ENCODE peak calls at places on chromosomes 6 and 20, in four cellular contexts. G is progenitor cell of endocrine pancreas, L is foreskin fibroblast, Z is MCF 10A. O is an unnamed sample.

GRCh38 chr6:74735304-74735703 is 470.5 kb downstream of the COL12A1 start:
- DNase-seq in L (peak), G (no peak), Z (peak), O (no peak)

GRCh38 chr6:128208851-128209580 is 308.2 kb upstream of the THEMIS start:
- DNase-seq in Z (peak), G (no peak), L (peak), O (no peak)

GRCh38 chr6:160992323-160993314 is 1.1 kb downstream of the MAP3K4 start:
- DNase-seq in Z (peak), L (peak), G (no peak), O (no peak)

GRCh38 chr20:36802326-36803223 is 29.0 kb upstream of the DSN1 start:
- DNase-seq in Z (peak), G (no peak), L (peak), O (no peak)

GRCh38 chr20:10476319-10476724 is 41.2 kb downstream of the SLX4IP start:
- DNase-seq in G (no peak), Z (no peak), L (peak), O (no peak)

GRCh38 chr6:146341498-146342230 is 202.0 kb upstream of the RAB32 start:
- DNase-seq in Z (no peak), G (no peak), L (no peak), O (no peak)

GRCh38 chr6:130776287-130776925 is 50.8 kb upstream of the SMLR1 start:
- DNase-seq in Z (no peak), G (no peak), L (no peak), O (no peak)

GRCh38 chr6:142868917-142869316 is 76.1 kb downstream of the HIVEP2 start:
- DNase-seq in L (no peak), G (no peak), Z (no peak), O (no peak)

GRCh38 chr6:167116109-167116837 is 6.6 kb upstream of the CCR6 start:
- DNase-seq in G (no peak), Z (peak), L (no peak), O (no peak)

GRCh38 chr6:36327226-36328009 is 9.3 kb downstream of the BNIP5 start:
- DNase-seq in Z (no peak), G (no peak), L (no peak), O (no peak)

GRCh38 chr6:64694356-64694755 is 1012.7 kb downstream of the EYS start:
- DNase-seq in Z (no peak), L (no peak), G (no peak), O (no peak)

GRCh38 chr6:56699066-56699654 is 56.5 kb upstream of the DST start:
- DNase-seq in G (no peak), Z (peak), L (peak), O (no peak)

GRCh38 chr20:12936020-12936419 is 72.8 kb upstream of the SPTLC3 start:
- DNase-seq in L (no peak), G (no peak), Z (no peak), O (no peak)

GRCh38 chr6:6643398-6643797 is 54.9 kb downstream of the LY86 start:
- DNase-seq in Z (no peak), G (no peak), L (no peak), O (no peak)

GRCh38 chr6:29510202-29510601 is 22.4 kb upstream of the MAS1L start:
- DNase-seq in G (no peak), Z (no peak), L (no peak), O (no peak)

GRCh38 chr20:10524643-10525042 is 89.5 kb downstream of the SLX4IP start:
- DNase-seq in Z (peak), L (peak), G (no peak), O (no peak)

GRCh38 chr20:1415667-1416468 is 23.0 kb upstream of the FKBP1A start:
- DNase-seq in Z (peak), G (no peak), L (peak), O (no peak)

GRCh38 chr6:33192671-33193602 is 670 bp upstream of the COL11A2 start:
- DNase-seq in L (peak), G (no peak), Z (no peak), O (no peak)

GRCh38 chr6:77457720-77458349 is 5.5 kb downstream of the HTR1B start:
- DNase-seq in Z (peak), G (peak), L (peak), O (no peak)

GRCh38 chr6:169097336-169098052 is 156.2 kb downstream of the THBS2 start:
- DNase-seq in G (no peak), Z (peak), L (peak), O (no peak)

GRCh38 chr6:114764866-114765265 is 422.0 kb upstream of the HS3ST5 start:
- DNase-seq in L (no peak), Z (no peak), G (no peak), O (no peak)

GRCh38 chr20:50238081-50238800 is 47.6 kb downstream of the CEBPB start:
- DNase-seq in G (no peak), Z (no peak), L (no peak), O (no peak)

GRCh38 chr6:35788423-35788982 is 7.7 kb downstream of the CLPSL1 start:
- DNase-seq in G (no peak), L (no peak), Z (no peak), O (no peak)

GRCh38 chr6:110930795-110931194 is 27.7 kb upstream of the GTF3C6 start:
- DNase-seq in G (no peak), Z (no peak), L (no peak), O (no peak)

GRCh38 chr6:11232968-11233626 is 629 bp upstream of the NEDD9 start:
- DNase-seq in L (no peak), Z (no peak), G (no peak), O (no peak)

GRCh38 chr6:26575494-26575939 is 21.2 kb upstream of the ABT1 start:
- DNase-seq in L (peak), Z (no peak), G (no peak), O (no peak)

GRCh38 chr6:55960344-55960743 is 85.0 kb upstream of the BMP5 start:
- DNase-seq in L (no peak), Z (no peak), G (no peak), O (no peak)

GRCh38 chr20:17662333-17663039 is 19.6 kb downstream of the RRBP1 start:
- DNase-seq in L (peak), Z (no peak), G (no peak), O (no peak)

GRCh38 chr20:45779011-45779915 is 12.4 kb downstream of the WFDC3 start:
- DNase-seq in G (no peak), Z (peak), L (peak), O (no peak)

GRCh38 chr6:35778437-35778836 is 2.0 kb downstream of the CLPSL2 start:
- DNase-seq in L (no peak), Z (no peak), G (no peak), O (no peak)

GRCh38 chr6:27280064-27280539 is 32.0 kb downstream of the POM121L2 start:
- DNase-seq in L (peak), G (no peak), Z (peak), O (no peak)

GRCh38 chr6:187252-187840 is 104.9 kb upstream of the DUSP22 start:
- DNase-seq in Z (no peak), L (no peak), G (no peak), O (no peak)

GRCh38 chr20:2217857-2218529 is 77.8 kb upstream of the TGM3 start:
- DNase-seq in L (no peak), Z (no peak), G (no peak), O (no peak)

GRCh38 chr20:57693670-57694329 is 16.0 kb downstream of the PMEPA1 start:
- DNase-seq in G (no peak), L (no peak), Z (no peak), O (no peak)

GRCh38 chr20:31494131-31494530 is 19.0 kb downstream of the REM1 start:
- DNase-seq in Z (peak), L (peak), G (no peak), O (no peak)

GRCh38 chr20:25039697-25040437 is 18.1 kb downstream of the ACSS1 start:
- DNase-seq in L (peak), Z (peak), G (no peak), O (no peak)

DNA sequence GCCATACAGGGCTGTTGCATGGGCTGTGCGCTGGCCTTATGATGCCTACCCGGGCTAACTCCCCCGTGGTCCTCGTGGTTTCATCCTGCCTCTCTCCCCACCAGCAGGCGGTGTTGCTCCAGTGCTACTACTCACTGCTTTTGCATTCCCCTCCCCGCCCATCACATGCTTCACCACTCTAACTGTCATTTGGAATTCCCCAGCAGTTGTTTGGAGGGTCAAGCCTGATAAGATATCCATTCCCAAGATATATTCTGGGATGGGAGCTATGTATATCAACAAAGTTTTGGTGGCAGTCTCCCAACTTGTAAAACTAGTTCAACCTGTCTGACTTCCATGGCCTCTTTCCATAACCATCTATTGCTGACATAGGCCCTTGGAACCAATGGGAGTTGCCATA is 233.2 kb upstream of the SOX4 start:
- DNase-seq in Z (no peak), G (no peak), L (no peak), O (no peak)
- TF ChIP-seq CTCF in Z (no peak), G (no peak), L (no peak), O (no peak)

DNA sequence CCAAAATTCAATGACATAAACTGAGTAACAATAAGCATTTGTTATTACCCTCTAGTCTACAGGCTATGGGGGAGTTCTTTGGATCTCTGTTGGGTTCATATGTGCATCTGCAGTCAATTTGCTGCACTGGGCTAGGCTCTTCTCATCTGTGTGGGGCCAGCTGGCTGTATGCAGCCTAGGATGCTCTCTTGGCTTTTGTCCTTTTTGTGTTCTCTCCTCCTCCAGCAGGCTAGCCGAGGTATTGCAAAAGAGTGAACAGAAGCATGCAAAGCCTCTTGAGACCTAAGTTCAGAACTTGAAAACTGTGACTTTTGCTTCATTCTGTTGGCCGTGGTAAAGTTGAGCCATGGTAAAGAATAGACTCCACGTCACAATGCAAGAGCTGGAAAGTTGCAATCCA is 62.8 kb upstream of the FOXO3 start:
- DNase-seq in Z (peak), G (no peak), L (peak), O (no peak)
- TF ChIP-seq CTCF in Z (peak), G (peak), L (peak), O (peak)

GRCh38 chr20:62301773-62302340 is 940 bp upstream of the ADRM1 start:
- DNase-seq in Z (peak), L (peak), G (peak), O (peak)
- TF ChIP-seq CTCF in Z (peak), L (peak), G (peak), O (peak)

DNA sequence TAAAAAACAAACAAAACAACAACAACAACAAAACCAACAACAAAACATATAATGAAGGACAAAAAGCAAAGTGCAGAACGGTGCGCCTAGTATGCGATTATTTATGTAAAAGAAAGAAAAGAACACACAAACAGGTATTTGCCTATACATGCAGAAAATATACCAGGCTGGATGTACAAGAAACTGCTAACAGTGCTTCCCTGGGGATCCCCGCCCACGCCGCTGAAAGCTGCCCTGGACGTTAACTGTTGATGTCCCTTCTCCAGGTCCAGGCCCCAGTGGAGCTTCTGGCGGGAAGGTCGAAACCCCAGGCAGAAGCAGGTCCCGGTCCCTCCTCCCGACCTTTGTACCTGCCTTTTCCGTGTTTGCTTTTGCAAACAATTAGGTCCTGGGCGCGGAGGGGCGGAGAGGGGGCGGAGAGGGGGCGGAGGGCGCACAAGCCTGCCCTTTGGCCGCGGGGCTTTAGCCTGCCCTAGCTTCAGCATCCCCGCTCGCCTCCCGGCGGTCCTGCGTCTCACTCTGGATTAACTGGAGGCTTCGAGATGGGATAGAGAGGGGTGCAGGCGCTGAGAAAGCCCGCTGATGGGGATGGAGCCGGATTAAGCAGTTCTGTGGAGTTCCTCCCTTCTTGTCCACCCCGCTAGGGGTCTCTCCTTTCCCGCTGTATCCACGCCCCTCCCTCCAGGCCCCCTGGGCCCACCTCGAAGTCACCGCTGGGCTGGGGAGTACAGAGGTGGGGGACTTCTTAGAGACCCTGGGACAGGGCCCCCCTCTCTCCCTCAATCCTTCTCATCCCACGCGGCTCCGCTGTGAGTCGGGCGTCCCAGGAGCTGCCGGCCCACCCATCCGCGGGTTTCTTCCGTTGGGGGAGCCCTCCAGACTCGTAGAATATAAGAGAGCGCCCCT is 8.2 kb upstream of the AHCY start:
- DNase-seq in G (peak), Z (no peak), L (peak), O (no peak)
- TF ChIP-seq CTCF in G (peak), Z (no peak), L (no peak), O (no peak)

GRCh38 chr6:44315506-44315905 is 2.4 kb upstream of the AARS2 start:
- DNase-seq in L (no peak), G (no peak), Z (no peak), O (no peak)

GRCh38 chr6:44310241-44310640 is 2.9 kb downstream of the AARS2 start:
- DNase-seq in Z (no peak), G (no peak), L (no peak), O (no peak)

GRCh38 chr6:44311767-44312166 is 1.4 kb downstream of the AARS2 start:
- DNase-seq in L (no peak), Z (no peak), G (no peak), O (no peak)

GRCh38 chr6:44311304-44311703 is 1.8 kb downstream of the AARS2 start:
- DNase-seq in Z (no peak), G (no peak), L (no peak), O (no peak)

GRCh38 chr6:44312901-44313788 is at the start of gene AARS2:
- DNase-seq in G (peak), L (peak), Z (peak), O (peak)
- TF ChIP-seq CTCF in G (peak), L (peak), Z (peak), O (peak)